ENCODE peak calls at places on chromosome 21, in five cellular contexts. N is GM20000, R is lower lobe of right lung, E is stromal cell of bone marrow, D is hypothalamus. H is an unnamed sample.
A peak's percentile ranks its signal among the peaks of the same experiment; 100 is the strongest.

GRCh38 chr21:42269382-42269781 is 45.8 kb downstream of the TFF3 start:
- DNase-seq in N (no peak), R (no peak), E (no peak), D (no peak), H (no peak)

GRCh38 chr21:39094847-39095525 is 88.3 kb downstream of the PSMG1 start:
- DNase-seq in N (no peak), R (no peak), E (no peak), D (no peak), H (no peak)

GRCh38 chr21:34796518-34797201 is 127.9 kb downstream of the CLIC6 start:
- DNase-seq in N (no peak), R (no peak), E (no peak), D (no peak), H (no peak)

GRCh38 chr21:44618504-44618903 is 6.6 kb downstream of the KRTAP10-8 start:
- DNase-seq in N (no peak), R (peak; percentile 53), E (no peak), D (no peak), H (no peak)

GRCh38 chr21:31766895-31767294 is 35.0 kb upstream of the SCAF4 start:
- DNase-seq in N (no peak), R (no peak), E (no peak), D (no peak), H (no peak)

GRCh38 chr21:27047331-27048314 is 80.7 kb upstream of the ADAMTS5 start:
- DNase-seq in N (no peak), R (no peak), E (peak; percentile 55), D (no peak), H (no peak)

GRCh38 chr21:41914965-41915364 is 35.8 kb upstream of the PRDM15 start:
- DNase-seq in N (no peak), R (no peak), E (no peak), D (no peak), H (no peak)

GRCh38 chr21:43667191-43667904 is 8.0 kb downstream of the RRP1B start:
- DNase-seq in N (no peak), R (no peak), E (peak; percentile 84), D (no peak), H (no peak)

GRCh38 chr21:41604583-41605041 is 96.7 kb upstream of the TMPRSS2 start:
- DNase-seq in N (no peak), R (no peak), E (no peak), D (no peak), H (no peak)

GRCh38 chr21:27423906-27424595 is 457.2 kb upstream of the ADAMTS5 start:
- DNase-seq in N (no peak), R (no peak), E (no peak), D (no peak), H (no peak)

GRCh38 chr21:25039461-25040380 is 567.6 kb downstream of the MRPL39 start:
- DNase-seq in N (peak; percentile 40), R (no peak), E (no peak), D (no peak), H (no peak)

GRCh38 chr21:42358937-42359336 is 7.4 kb downstream of the TFF1 start:
- DNase-seq in N (no peak), R (no peak), E (no peak), D (no peak), H (no peak)

GRCh38 chr21:16377120-16377658 is 647.4 kb downstream of the USP25 start:
- DNase-seq in N (no peak), R (no peak), E (peak; percentile 1), D (no peak), H (no peak)

GRCh38 chr21:46146856-46147255 is 8.5 kb downstream of the FTCD start:
- DNase-seq in N (no peak), R (no peak), E (no peak), D (no peak), H (no peak)

GRCh38 chr21:44289381-44290010 is 3.8 kb downstream of the AIRE start:
- DNase-seq in N (no peak), R (no peak), E (no peak), D (no peak), H (no peak)

GRCh38 chr21:43020771-43021170 is 46.4 kb downstream of the PKNOX1 start:
- DNase-seq in N (no peak), R (no peak), E (no peak), D (no peak), H (no peak)

GRCh38 chr21:42237577-42237976 is 18.6 kb downstream of the ABCG1 start:
- DNase-seq in N (no peak), R (no peak), E (no peak), D (no peak), H (no peak)

GRCh38 chr21:23936224-23936623 is 1671.1 kb downstream of the MRPL39 start:
- DNase-seq in N (no peak), R (no peak), E (no peak), D (no peak), H (no peak)

GRCh38 chr21:33114276-33114675 is 44.3 kb downstream of the OLIG1 start:
- DNase-seq in N (no peak), R (no peak), E (no peak), D (no peak), H (no peak)

GRCh38 chr21:17803536-17803935 is 15.6 kb downstream of the C21orf91 start:
- DNase-seq in N (no peak), R (no peak), E (no peak), D (no peak), H (no peak)

GRCh38 chr21:41861987-41862386 is 17.2 kb downstream of the PRDM15 start:
- DNase-seq in N (no peak), R (no peak), E (no peak), D (no peak), H (no peak)

GRCh38 chr21:31530918-31531705 is 128.4 kb upstream of the SOD1 start:
- DNase-seq in N (no peak), R (no peak), E (no peak), D (no peak), H (no peak)

GRCh38 chr21:33855190-33855589 is 60.4 kb downstream of the ATP5PO start:
- DNase-seq in N (no peak), R (no peak), E (no peak), D (no peak), H (no peak)

GRCh38 chr21:39660596-39660995 is 47.9 kb downstream of the B3GALT5 start:
- DNase-seq in N (no peak), R (no peak), E (peak; percentile 41), D (no peak), H (no peak)

GRCh38 chr21:46555678-46556077 is 49.2 kb downstream of the S100B start:
- DNase-seq in N (no peak), R (no peak), E (no peak), D (no peak), H (no peak)

GRCh38 chr21:38388684-38389676 is 109.3 kb downstream of the ERG start:
- DNase-seq in N (no peak), R (no peak), E (no peak), D (no peak), H (no peak)

GRCh38 chr21:27759820-27760219 is 792.9 kb upstream of the ADAMTS5 start:
- DNase-seq in N (no peak), R (no peak), E (no peak), D (no peak), H (no peak)

GRCh38 chr21:21712761-21713558 is 714.8 kb downstream of the NCAM2 start:
- DNase-seq in N (no peak), R (no peak), E (peak; percentile 48), D (no peak), H (no peak)

GRCh38 chr21:38351961-38352521 is 95.2 kb downstream of the KCNJ15 start:
- DNase-seq in N (no peak), R (no peak), E (peak; percentile 93), D (no peak), H (no peak)

GRCh38 chr21:42306366-42307035 is 8.7 kb downstream of the TFF3 start:
- DNase-seq in N (no peak), R (no peak), E (no peak), D (no peak), H (no peak)